ENCODE peak calls at places on chromosomes 5 and 9, in eight cellular contexts. One of them, this sample, is unnamed.

GRCh38 chr5:132017316-132017715 is 5.9 kb upstream of the ACSL6 start:
- DNase-seq in esophagus muscularis mucosa: no peak
- DNase-seq in uterus: no peak
- DNase-seq in tibial nerve: no peak
- DNase-seq in GM12891: no peak
- DNase-seq in A549: no peak
- DNase-seq in lower leg skin: no peak
- DNase-seq in spleen: no peak
- DNase-seq in this sample: no peak

GRCh38 chr5:141779642-141780041 is 97.6 kb upstream of the ARAP3 start:
- DNase-seq in esophagus muscularis mucosa: no peak
- DNase-seq in uterus: peak
- DNase-seq in tibial nerve: peak
- DNase-seq in GM12891: no peak
- DNase-seq in A549: no peak
- DNase-seq in lower leg skin: no peak
- DNase-seq in spleen: no peak
- DNase-seq in this sample: no peak

GRCh38 chr5:157607371-157608161 is 32.0 kb upstream of the ADAM19 start:
- DNase-seq in esophagus muscularis mucosa: no peak
- DNase-seq in uterus: no peak
- DNase-seq in tibial nerve: no peak
- DNase-seq in GM12891: no peak
- DNase-seq in A549: peak
- DNase-seq in lower leg skin: no peak
- DNase-seq in spleen: no peak
- DNase-seq in this sample: no peak

GRCh38 chr9:99590879-99591278 is 230.8 kb upstream of the NR4A3 start:
- DNase-seq in esophagus muscularis mucosa: peak
- DNase-seq in uterus: no peak
- DNase-seq in tibial nerve: no peak
- DNase-seq in GM12891: no peak
- DNase-seq in A549: no peak
- DNase-seq in lower leg skin: no peak
- DNase-seq in spleen: no peak
- DNase-seq in this sample: no peak

GRCh38 chr5:127876384-127876783 is 173.2 kb downstream of the CCDC192 start:
- DNase-seq in esophagus muscularis mucosa: no peak
- DNase-seq in uterus: no peak
- DNase-seq in tibial nerve: no peak
- DNase-seq in GM12891: no peak
- DNase-seq in A549: no peak
- DNase-seq in lower leg skin: no peak
- DNase-seq in spleen: no peak
- DNase-seq in this sample: no peak

GRCh38 chr5:5295361-5295760 is 127.1 kb upstream of the ICE1 start:
- DNase-seq in esophagus muscularis mucosa: no peak
- DNase-seq in uterus: no peak
- DNase-seq in tibial nerve: no peak
- DNase-seq in GM12891: no peak
- DNase-seq in A549: no peak
- DNase-seq in lower leg skin: no peak
- DNase-seq in spleen: no peak
- DNase-seq in this sample: no peak

GRCh38 chr5:138949988-138950387 is 74.9 kb upstream of the LRRTM2 start:
- DNase-seq in esophagus muscularis mucosa: no peak
- DNase-seq in uterus: no peak
- DNase-seq in tibial nerve: no peak
- DNase-seq in GM12891: no peak
- DNase-seq in A549: no peak
- DNase-seq in lower leg skin: no peak
- DNase-seq in spleen: peak
- DNase-seq in this sample: no peak

GRCh38 chr5:32465076-32465475 is 20.5 kb upstream of the ZFR start:
- DNase-seq in esophagus muscularis mucosa: no peak
- DNase-seq in uterus: no peak
- DNase-seq in tibial nerve: no peak
- DNase-seq in GM12891: no peak
- DNase-seq in A549: no peak
- DNase-seq in lower leg skin: no peak
- DNase-seq in spleen: no peak
- DNase-seq in this sample: no peak

GRCh38 chr9:136713555-136713949 is 1.2 kb downstream of the DIPK1B start:
- DNase-seq in esophagus muscularis mucosa: no peak
- DNase-seq in uterus: no peak
- DNase-seq in tibial nerve: no peak
- DNase-seq in GM12891: no peak
- DNase-seq in A549: no peak
- DNase-seq in lower leg skin: no peak
- DNase-seq in spleen: no peak
- DNase-seq in this sample: no peak

GRCh38 chr9:85212887-85213286 is 528.9 kb downstream of the AGTPBP1 start:
- DNase-seq in esophagus muscularis mucosa: peak
- DNase-seq in uterus: no peak
- DNase-seq in tibial nerve: no peak
- DNase-seq in GM12891: no peak
- DNase-seq in A549: no peak
- DNase-seq in lower leg skin: no peak
- DNase-seq in spleen: no peak
- DNase-seq in this sample: no peak

GRCh38 chr5:175895701-175896102 is 24.3 kb downstream of the CPLX2 start:
- DNase-seq in esophagus muscularis mucosa: no peak
- DNase-seq in uterus: no peak
- DNase-seq in tibial nerve: no peak
- DNase-seq in GM12891: peak
- DNase-seq in A549: no peak
- DNase-seq in lower leg skin: no peak
- DNase-seq in spleen: no peak
- DNase-seq in this sample: no peak

GRCh38 chr5:5063533-5063953 is 76.6 kb upstream of the ADAMTS16 start:
- DNase-seq in esophagus muscularis mucosa: peak
- DNase-seq in uterus: no peak
- DNase-seq in tibial nerve: no peak
- DNase-seq in GM12891: no peak
- DNase-seq in A549: peak
- DNase-seq in lower leg skin: no peak
- DNase-seq in spleen: no peak
- DNase-seq in this sample: no peak

GRCh38 chr5:37715361-37715760 is 124.5 kb downstream of the GDNF start:
- DNase-seq in esophagus muscularis mucosa: no peak
- DNase-seq in uterus: no peak
- DNase-seq in tibial nerve: no peak
- DNase-seq in GM12891: no peak
- DNase-seq in A549: no peak
- DNase-seq in lower leg skin: no peak
- DNase-seq in spleen: no peak
- DNase-seq in this sample: no peak

GRCh38 chr5:64767959-64768357 is 533 bp downstream of the SREK1IP1 start:
- DNase-seq in esophagus muscularis mucosa: no peak
- DNase-seq in uterus: no peak
- DNase-seq in tibial nerve: peak
- DNase-seq in GM12891: no peak
- DNase-seq in A549: peak
- DNase-seq in lower leg skin: no peak
- DNase-seq in spleen: peak
- DNase-seq in this sample: no peak

GRCh38 chr5:1268666-1269065 is 26.2 kb downstream of the TERT start:
- DNase-seq in esophagus muscularis mucosa: no peak
- DNase-seq in uterus: no peak
- DNase-seq in tibial nerve: no peak
- DNase-seq in GM12891: no peak
- DNase-seq in A549: no peak
- DNase-seq in lower leg skin: no peak
- DNase-seq in spleen: no peak
- DNase-seq in this sample: no peak

GRCh38 chr9:136901516-136902258 is 15.4 kb downstream of the TRAF2 start:
- DNase-seq in esophagus muscularis mucosa: no peak
- DNase-seq in uterus: no peak
- DNase-seq in tibial nerve: no peak
- DNase-seq in GM12891: peak
- DNase-seq in A549: peak
- DNase-seq in lower leg skin: peak
- DNase-seq in spleen: peak
- DNase-seq in this sample: peak

GRCh38 chr5:142783601-142784291 is 13.6 kb downstream of the ARHGAP26 start:
- DNase-seq in esophagus muscularis mucosa: no peak
- DNase-seq in uterus: no peak
- DNase-seq in tibial nerve: no peak
- DNase-seq in GM12891: no peak
- DNase-seq in A549: no peak
- DNase-seq in lower leg skin: peak
- DNase-seq in spleen: no peak
- DNase-seq in this sample: no peak

GRCh38 chr9:38619556-38620447 is 594 bp downstream of the ANKRD18A start:
- DNase-seq in esophagus muscularis mucosa: no peak
- DNase-seq in uterus: no peak
- DNase-seq in tibial nerve: no peak
- DNase-seq in GM12891: no peak
- DNase-seq in A549: peak
- DNase-seq in lower leg skin: no peak
- DNase-seq in spleen: peak
- DNase-seq in this sample: no peak

GRCh38 chr9:131395027-131395744 is 1.3 kb downstream of the PRRC2B start:
- DNase-seq in esophagus muscularis mucosa: no peak
- DNase-seq in uterus: no peak
- DNase-seq in tibial nerve: no peak
- DNase-seq in GM12891: peak
- DNase-seq in A549: no peak
- DNase-seq in lower leg skin: peak
- DNase-seq in spleen: peak
- DNase-seq in this sample: peak

GRCh38 chr5:172837640-172838039 is 3.6 kb downstream of the ERGIC1 start:
- DNase-seq in esophagus muscularis mucosa: no peak
- DNase-seq in uterus: no peak
- DNase-seq in tibial nerve: no peak
- DNase-seq in GM12891: peak
- DNase-seq in A549: no peak
- DNase-seq in lower leg skin: no peak
- DNase-seq in spleen: peak
- DNase-seq in this sample: peak

GRCh38 chr5:81606150-81606549 is 144.7 kb downstream of the SSBP2 start:
- DNase-seq in esophagus muscularis mucosa: no peak
- DNase-seq in uterus: no peak
- DNase-seq in tibial nerve: no peak
- DNase-seq in GM12891: no peak
- DNase-seq in A549: no peak
- DNase-seq in lower leg skin: no peak
- DNase-seq in spleen: no peak
- DNase-seq in this sample: no peak

GRCh38 chr5:153565822-153566221 is 75.4 kb downstream of the GRIA1 start:
- DNase-seq in esophagus muscularis mucosa: no peak
- DNase-seq in uterus: no peak
- DNase-seq in tibial nerve: no peak
- DNase-seq in GM12891: no peak
- DNase-seq in A549: no peak
- DNase-seq in lower leg skin: no peak
- DNase-seq in spleen: no peak
- DNase-seq in this sample: no peak

GRCh38 chr5:153573326-153574033 is 83.0 kb downstream of the GRIA1 start:
- DNase-seq in esophagus muscularis mucosa: peak
- DNase-seq in uterus: no peak
- DNase-seq in tibial nerve: no peak
- DNase-seq in GM12891: no peak
- DNase-seq in A549: no peak
- DNase-seq in lower leg skin: no peak
- DNase-seq in spleen: no peak
- DNase-seq in this sample: no peak

GRCh38 chr5:153572393-153572930 is 82.0 kb downstream of the GRIA1 start:
- DNase-seq in esophagus muscularis mucosa: peak
- DNase-seq in uterus: no peak
- DNase-seq in tibial nerve: no peak
- DNase-seq in GM12891: no peak
- DNase-seq in A549: no peak
- DNase-seq in lower leg skin: no peak
- DNase-seq in spleen: no peak
- DNase-seq in this sample: no peak

GRCh38 chr5:153571157-153571556 is 80.7 kb downstream of the GRIA1 start:
- DNase-seq in esophagus muscularis mucosa: peak
- DNase-seq in uterus: no peak
- DNase-seq in tibial nerve: no peak
- DNase-seq in GM12891: no peak
- DNase-seq in A549: no peak
- DNase-seq in lower leg skin: no peak
- DNase-seq in spleen: no peak
- DNase-seq in this sample: no peak

GRCh38 chr5:153569036-153569435 is 78.6 kb downstream of the GRIA1 start:
- DNase-seq in esophagus muscularis mucosa: no peak
- DNase-seq in uterus: no peak
- DNase-seq in tibial nerve: no peak
- DNase-seq in GM12891: no peak
- DNase-seq in A549: no peak
- DNase-seq in lower leg skin: no peak
- DNase-seq in spleen: no peak
- DNase-seq in this sample: no peak
- TF ChIP-seq POLR2A in esophagus muscularis mucosa: no peak
- TF ChIP-seq POLR2A in uterus: no peak
- TF ChIP-seq POLR2A in tibial nerve: no peak
- TF ChIP-seq POLR2A in GM12891: no peak
- TF ChIP-seq POLR2A in A549: no peak
- TF ChIP-seq POLR2A in lower leg skin: no peak
- TF ChIP-seq POLR2A in spleen: no peak
- TF ChIP-seq POLR2A in this sample: no peak

GRCh38 chr5:78509884-78510769 is 138.4 kb downstream of the LHFPL2 start:
- DNase-seq in esophagus muscularis mucosa: no peak
- DNase-seq in uterus: peak
- DNase-seq in tibial nerve: no peak
- DNase-seq in GM12891: peak
- DNase-seq in A549: no peak
- DNase-seq in lower leg skin: peak
- DNase-seq in spleen: peak
- DNase-seq in this sample: peak
- TF ChIP-seq POLR2A in esophagus muscularis mucosa: no peak
- TF ChIP-seq POLR2A in uterus: no peak
- TF ChIP-seq POLR2A in tibial nerve: no peak
- TF ChIP-seq POLR2A in GM12891: no peak
- TF ChIP-seq POLR2A in A549: no peak
- TF ChIP-seq POLR2A in lower leg skin: no peak
- TF ChIP-seq POLR2A in spleen: no peak
- TF ChIP-seq POLR2A in this sample: no peak

GRCh38 chr5:124371121-124371706 is 375.2 kb downstream of the ZNF608 start:
- DNase-seq in esophagus muscularis mucosa: no peak
- DNase-seq in uterus: peak
- DNase-seq in tibial nerve: peak
- DNase-seq in GM12891: no peak
- DNase-seq in A549: no peak
- DNase-seq in lower leg skin: peak
- DNase-seq in spleen: no peak
- DNase-seq in this sample: no peak

GRCh38 chr5:124370601-124371000 is 375.8 kb downstream of the ZNF608 start:
- DNase-seq in esophagus muscularis mucosa: no peak
- DNase-seq in uterus: no peak
- DNase-seq in tibial nerve: no peak
- DNase-seq in GM12891: no peak
- DNase-seq in A549: no peak
- DNase-seq in lower leg skin: no peak
- DNase-seq in spleen: no peak
- DNase-seq in this sample: no peak

GRCh38 chr5:124365491-124365890 is 380.9 kb downstream of the ZNF608 start:
- DNase-seq in esophagus muscularis mucosa: no peak
- DNase-seq in uterus: no peak
- DNase-seq in tibial nerve: no peak
- DNase-seq in GM12891: no peak
- DNase-seq in A549: no peak
- DNase-seq in lower leg skin: no peak
- DNase-seq in spleen: no peak
- DNase-seq in this sample: no peak
- TF ChIP-seq POLR2A in esophagus muscularis mucosa: no peak
- TF ChIP-seq POLR2A in uterus: no peak
- TF ChIP-seq POLR2A in tibial nerve: no peak
- TF ChIP-seq POLR2A in GM12891: no peak
- TF ChIP-seq POLR2A in A549: no peak
- TF ChIP-seq POLR2A in lower leg skin: no peak
- TF ChIP-seq POLR2A in spleen: no peak
- TF ChIP-seq POLR2A in this sample: no peak

GRCh38 chr5:116521173-116521872 is 53.3 kb downstream of the SEMA6A start:
- DNase-seq in esophagus muscularis mucosa: no peak
- DNase-seq in uterus: no peak
- DNase-seq in tibial nerve: no peak
- DNase-seq in GM12891: no peak
- DNase-seq in A549: no peak
- DNase-seq in lower leg skin: no peak
- DNase-seq in spleen: no peak
- DNase-seq in this sample: no peak
- TF ChIP-seq POLR2A in esophagus muscularis mucosa: no peak
- TF ChIP-seq POLR2A in uterus: no peak
- TF ChIP-seq POLR2A in tibial nerve: no peak
- TF ChIP-seq POLR2A in GM12891: no peak
- TF ChIP-seq POLR2A in A549: no peak
- TF ChIP-seq POLR2A in lower leg skin: no peak
- TF ChIP-seq POLR2A in spleen: no peak
- TF ChIP-seq POLR2A in this sample: no peak